ENCODE peak calls at places on chromosome 21, in five cellular contexts. One of them, this sample, is unnamed.

GRCh38 chr21:46394819-46395152 is 63.9 kb upstream of the DIP2A start:
- DNase-seq in brain microvascular endothelial cell: no peak
- DNase-seq in lower lobe of right lung: no peak
- DNase-seq in activated CD4-positive, CD25-positive, alpha-beta regulatory T cell: no peak
- DNase-seq in KG1: no peak
- DNase-seq in this sample: no peak

GRCh38 chr21:8989883-8990325 is 1531.5 kb upstream of the TPTE start:
- DNase-seq in brain microvascular endothelial cell: no peak
- DNase-seq in activated CD4-positive, CD25-positive, alpha-beta regulatory T cell: no peak
- DNase-seq in KG1: no peak
- DNase-seq in lower lobe of right lung: no peak
- DNase-seq in this sample: no peak

GRCh38 chr21:38241029-38241740 is 15.6 kb upstream of the KCNJ15 start:
- DNase-seq in lower lobe of right lung: no peak
- DNase-seq in activated CD4-positive, CD25-positive, alpha-beta regulatory T cell: no peak
- DNase-seq in KG1: no peak
- DNase-seq in brain microvascular endothelial cell: peak
- DNase-seq in this sample: no peak

GRCh38 chr21:17479606-17480005 is 33.2 kb upstream of the CXADR start:
- DNase-seq in brain microvascular endothelial cell: no peak
- DNase-seq in activated CD4-positive, CD25-positive, alpha-beta regulatory T cell: no peak
- DNase-seq in lower lobe of right lung: no peak
- DNase-seq in KG1: no peak
- DNase-seq in this sample: no peak

GRCh38 chr21:42609806-42610205 is 43.6 kb upstream of the PDE9A start:
- DNase-seq in lower lobe of right lung: no peak
- DNase-seq in activated CD4-positive, CD25-positive, alpha-beta regulatory T cell: no peak
- DNase-seq in KG1: no peak
- DNase-seq in brain microvascular endothelial cell: no peak
- DNase-seq in this sample: peak

GRCh38 chr21:25366116-25366515 is 241.2 kb downstream of the MRPL39 start:
- DNase-seq in brain microvascular endothelial cell: no peak
- DNase-seq in activated CD4-positive, CD25-positive, alpha-beta regulatory T cell: no peak
- DNase-seq in lower lobe of right lung: no peak
- DNase-seq in KG1: no peak
- DNase-seq in this sample: no peak

GRCh38 chr21:35508389-35508888 is 459.3 kb upstream of the RUNX1 start:
- DNase-seq in KG1: peak
- DNase-seq in lower lobe of right lung: peak
- DNase-seq in activated CD4-positive, CD25-positive, alpha-beta regulatory T cell: no peak
- DNase-seq in brain microvascular endothelial cell: peak
- DNase-seq in this sample: no peak

GRCh38 chr21:33543505-33544129 is 779 bp downstream of the SON start:
- DNase-seq in activated CD4-positive, CD25-positive, alpha-beta regulatory T cell: no peak
- DNase-seq in brain microvascular endothelial cell: peak
- DNase-seq in lower lobe of right lung: peak
- DNase-seq in KG1: no peak
- DNase-seq in this sample: peak

GRCh38 chr21:31410763-31411278 is 66.8 kb upstream of the TIAM1 start:
- DNase-seq in lower lobe of right lung: no peak
- DNase-seq in brain microvascular endothelial cell: no peak
- DNase-seq in KG1: no peak
- DNase-seq in activated CD4-positive, CD25-positive, alpha-beta regulatory T cell: no peak
- DNase-seq in this sample: no peak

GRCh38 chr21:14076143-14076806 is 134.5 kb downstream of the LIPI start:
- DNase-seq in activated CD4-positive, CD25-positive, alpha-beta regulatory T cell: no peak
- DNase-seq in lower lobe of right lung: no peak
- DNase-seq in brain microvascular endothelial cell: no peak
- DNase-seq in KG1: no peak
- DNase-seq in this sample: no peak

GRCh38 chr21:45080232-45080631 is 5.9 kb downstream of the ADARB1 start:
- DNase-seq in brain microvascular endothelial cell: no peak
- DNase-seq in KG1: no peak
- DNase-seq in activated CD4-positive, CD25-positive, alpha-beta regulatory T cell: no peak
- DNase-seq in lower lobe of right lung: no peak
- DNase-seq in this sample: no peak

GRCh38 chr21:46461909-46462308 is 3.2 kb downstream of the DIP2A start:
- DNase-seq in activated CD4-positive, CD25-positive, alpha-beta regulatory T cell: no peak
- DNase-seq in KG1: no peak
- DNase-seq in brain microvascular endothelial cell: no peak
- DNase-seq in lower lobe of right lung: no peak
- DNase-seq in this sample: no peak

GRCh38 chr21:38377165-38378093 is 120.6 kb downstream of the KCNJ15 start:
- DNase-seq in lower lobe of right lung: no peak
- DNase-seq in activated CD4-positive, CD25-positive, alpha-beta regulatory T cell: no peak
- DNase-seq in brain microvascular endothelial cell: no peak
- DNase-seq in KG1: no peak
- DNase-seq in this sample: no peak

GRCh38 chr21:34201001-34201400 is 127.6 kb downstream of the MRPS6 start:
- DNase-seq in lower lobe of right lung: no peak
- DNase-seq in KG1: no peak
- DNase-seq in activated CD4-positive, CD25-positive, alpha-beta regulatory T cell: no peak
- DNase-seq in brain microvascular endothelial cell: no peak
- DNase-seq in this sample: no peak

GRCh38 chr21:39175154-39175553 is 8.1 kb downstream of the PSMG1 start:
- DNase-seq in lower lobe of right lung: no peak
- DNase-seq in KG1: no peak
- DNase-seq in brain microvascular endothelial cell: no peak
- DNase-seq in activated CD4-positive, CD25-positive, alpha-beta regulatory T cell: no peak
- DNase-seq in this sample: no peak

GRCh38 chr21:44793269-44794030 is 8.2 kb downstream of the UBE2G2 start:
- DNase-seq in activated CD4-positive, CD25-positive, alpha-beta regulatory T cell: no peak
- DNase-seq in KG1: peak
- DNase-seq in brain microvascular endothelial cell: peak
- DNase-seq in lower lobe of right lung: peak
- DNase-seq in this sample: no peak

GRCh38 chr21:46124083-46124925 is 26.4 kb downstream of the COL6A2 start:
- DNase-seq in brain microvascular endothelial cell: no peak
- DNase-seq in lower lobe of right lung: no peak
- DNase-seq in KG1: no peak
- DNase-seq in activated CD4-positive, CD25-positive, alpha-beta regulatory T cell: no peak
- DNase-seq in this sample: no peak

GRCh38 chr21:25234857-25235801 is 372.2 kb downstream of the MRPL39 start:
- DNase-seq in KG1: no peak
- DNase-seq in lower lobe of right lung: no peak
- DNase-seq in activated CD4-positive, CD25-positive, alpha-beta regulatory T cell: no peak
- DNase-seq in brain microvascular endothelial cell: no peak
- DNase-seq in this sample: no peak

GRCh38 chr21:35139382-35139715 is 90.2 kb upstream of the RUNX1 start:
- DNase-seq in activated CD4-positive, CD25-positive, alpha-beta regulatory T cell: no peak
- DNase-seq in brain microvascular endothelial cell: no peak
- DNase-seq in lower lobe of right lung: no peak
- DNase-seq in KG1: no peak
- DNase-seq in this sample: no peak

GRCh38 chr21:44012474-44013379 is 618 bp downstream of the TRAPPC10 start:
- DNase-seq in lower lobe of right lung: peak
- DNase-seq in KG1: peak
- DNase-seq in brain microvascular endothelial cell: peak
- DNase-seq in activated CD4-positive, CD25-positive, alpha-beta regulatory T cell: peak
- DNase-seq in this sample: peak

GRCh38 chr21:26007911-26008579 is 162.5 kb downstream of the APP start:
- DNase-seq in KG1: no peak
- DNase-seq in brain microvascular endothelial cell: no peak
- DNase-seq in activated CD4-positive, CD25-positive, alpha-beta regulatory T cell: no peak
- DNase-seq in lower lobe of right lung: no peak
- DNase-seq in this sample: no peak

GRCh38 chr21:33058468-33059318 is 11.2 kb upstream of the OLIG1 start:
- DNase-seq in brain microvascular endothelial cell: no peak
- DNase-seq in lower lobe of right lung: no peak
- DNase-seq in activated CD4-positive, CD25-positive, alpha-beta regulatory T cell: no peak
- DNase-seq in KG1: no peak
- DNase-seq in this sample: no peak

GRCh38 chr21:26761174-26761915 is 83.9 kb downstream of the ADAMTS1 start:
- DNase-seq in lower lobe of right lung: no peak
- DNase-seq in activated CD4-positive, CD25-positive, alpha-beta regulatory T cell: no peak
- DNase-seq in KG1: no peak
- DNase-seq in brain microvascular endothelial cell: no peak
- DNase-seq in this sample: no peak

GRCh38 chr21:43355196-43355924 is 71.6 kb downstream of the SIK1 start:
- DNase-seq in lower lobe of right lung: no peak
- DNase-seq in activated CD4-positive, CD25-positive, alpha-beta regulatory T cell: no peak
- DNase-seq in brain microvascular endothelial cell: no peak
- DNase-seq in KG1: no peak
- DNase-seq in this sample: no peak

GRCh38 chr21:36459098-36459497 is 20.8 kb downstream of the CLDN14 start:
- DNase-seq in activated CD4-positive, CD25-positive, alpha-beta regulatory T cell: no peak
- DNase-seq in lower lobe of right lung: no peak
- DNase-seq in brain microvascular endothelial cell: no peak
- DNase-seq in KG1: no peak
- DNase-seq in this sample: no peak

GRCh38 chr21:37006521-37007291 is at the start of gene RIPPLY3:
- DNase-seq in brain microvascular endothelial cell: no peak
- DNase-seq in lower lobe of right lung: no peak
- DNase-seq in activated CD4-positive, CD25-positive, alpha-beta regulatory T cell: no peak
- DNase-seq in KG1: no peak
- DNase-seq in this sample: no peak

GRCh38 chr21:33478182-33478581 is 1.6 kb downstream of the TMEM50B start:
- DNase-seq in KG1: no peak
- DNase-seq in activated CD4-positive, CD25-positive, alpha-beta regulatory T cell: no peak
- DNase-seq in brain microvascular endothelial cell: no peak
- DNase-seq in lower lobe of right lung: no peak
- DNase-seq in this sample: no peak

GRCh38 chr21:34857874-34858273 is 189.1 kb downstream of the CLIC6 start:
- DNase-seq in brain microvascular endothelial cell: no peak
- DNase-seq in activated CD4-positive, CD25-positive, alpha-beta regulatory T cell: no peak
- DNase-seq in lower lobe of right lung: no peak
- DNase-seq in KG1: no peak
- DNase-seq in this sample: no peak

GRCh38 chr21:42400525-42400924 is 3.2 kb upstream of the UBASH3A start:
- DNase-seq in activated CD4-positive, CD25-positive, alpha-beta regulatory T cell: no peak
- DNase-seq in brain microvascular endothelial cell: peak
- DNase-seq in KG1: no peak
- DNase-seq in lower lobe of right lung: no peak
- DNase-seq in this sample: no peak

GRCh38 chr21:29465528-29465927 is 166.8 kb downstream of the BACH1 start:
- DNase-seq in lower lobe of right lung: no peak
- DNase-seq in activated CD4-positive, CD25-positive, alpha-beta regulatory T cell: no peak
- DNase-seq in brain microvascular endothelial cell: no peak
- DNase-seq in KG1: no peak
- DNase-seq in this sample: no peak

GRCh38 chr21:17441370-17441769 is 71.5 kb upstream of the CXADR start:
- DNase-seq in brain microvascular endothelial cell: no peak
- DNase-seq in KG1: no peak
- DNase-seq in lower lobe of right lung: peak
- DNase-seq in activated CD4-positive, CD25-positive, alpha-beta regulatory T cell: no peak
- DNase-seq in this sample: no peak

GRCh38 chr21:43740497-43741156 is 21.7 kb downstream of the PDXK start:
- DNase-seq in KG1: no peak
- DNase-seq in activated CD4-positive, CD25-positive, alpha-beta regulatory T cell: no peak
- DNase-seq in brain microvascular endothelial cell: no peak
- DNase-seq in lower lobe of right lung: peak
- DNase-seq in this sample: no peak

GRCh38 chr21:26982767-26983166 is 15.9 kb upstream of the ADAMTS5 start:
- DNase-seq in lower lobe of right lung: no peak
- DNase-seq in KG1: no peak
- DNase-seq in brain microvascular endothelial cell: no peak
- DNase-seq in activated CD4-positive, CD25-positive, alpha-beta regulatory T cell: no peak
- DNase-seq in this sample: no peak

GRCh38 chr21:38668067-38668466 is 137.7 kb upstream of the ETS2 start:
- DNase-seq in KG1: no peak
- DNase-seq in brain microvascular endothelial cell: no peak
- DNase-seq in activated CD4-positive, CD25-positive, alpha-beta regulatory T cell: no peak
- DNase-seq in lower lobe of right lung: no peak
- DNase-seq in this sample: no peak

GRCh38 chr21:45370575-45370974 is 34.4 kb upstream of the COL18A1 start:
- DNase-seq in KG1: no peak
- DNase-seq in activated CD4-positive, CD25-positive, alpha-beta regulatory T cell: no peak
- DNase-seq in brain microvascular endothelial cell: no peak
- DNase-seq in lower lobe of right lung: no peak
- DNase-seq in this sample: no peak

GRCh38 chr21:45504021-45504515 is 38.2 kb downstream of the SLC19A1 start:
- DNase-seq in activated CD4-positive, CD25-positive, alpha-beta regulatory T cell: no peak
- DNase-seq in lower lobe of right lung: peak
- DNase-seq in KG1: no peak
- DNase-seq in brain microvascular endothelial cell: no peak
- DNase-seq in this sample: no peak